ENCODE peak calls at places on chromosome 11, in nine cellular contexts. One of them, this sample, is unnamed.

GRCh38 chr11:99513368-99513767 is 492.6 kb downstream of the CNTN5 start:
- DNase-seq in effector memory CD4-positive, alpha-beta T cell: no peak
- DNase-seq in left kidney: no peak
- DNase-seq in fibroblast of lung: no peak
- DNase-seq in KBM-7: no peak
- DNase-seq in effector CD4-positive, alpha-beta T cell: no peak
- DNase-seq in GM13976: no peak
- DNase-seq in EH: no peak
- DNase-seq in NCI-H2107: no peak
- DNase-seq in this sample: no peak

GRCh38 chr11:6251990-6252473 is 7.6 kb upstream of the CCKBR start:
- DNase-seq in fibroblast of lung: peak; percentile 61
- DNase-seq in left kidney: peak; percentile 27
- DNase-seq in effector memory CD4-positive, alpha-beta T cell: no peak
- DNase-seq in effector CD4-positive, alpha-beta T cell: no peak
- DNase-seq in NCI-H2107: no peak
- DNase-seq in KBM-7: no peak
- DNase-seq in GM13976: no peak
- DNase-seq in EH: no peak
- DNase-seq in this sample: no peak

GRCh38 chr11:789951-790350 is at the start of gene CEND1:
- DNase-seq in GM13976: peak; percentile 83
- DNase-seq in effector memory CD4-positive, alpha-beta T cell: no peak
- DNase-seq in EH: peak; percentile 65
- DNase-seq in KBM-7: no peak
- DNase-seq in fibroblast of lung: peak; percentile 56
- DNase-seq in NCI-H2107: no peak
- DNase-seq in left kidney: peak; percentile 68
- DNase-seq in effector CD4-positive, alpha-beta T cell: no peak
- DNase-seq in this sample: no peak

GRCh38 chr11:134040386-134041297 is 28.2 kb upstream of the JAM3 start:
- DNase-seq in fibroblast of lung: peak; percentile 56
- DNase-seq in NCI-H2107: no peak
- DNase-seq in effector CD4-positive, alpha-beta T cell: no peak
- DNase-seq in GM13976: no peak
- DNase-seq in left kidney: peak; percentile 83
- DNase-seq in EH: peak; percentile 77
- DNase-seq in effector memory CD4-positive, alpha-beta T cell: no peak
- DNase-seq in KBM-7: no peak
- DNase-seq in this sample: no peak

GRCh38 chr11:46176421-46176820 is 55.2 kb upstream of the PHF21A start:
- DNase-seq in NCI-H2107: no peak
- DNase-seq in left kidney: no peak
- DNase-seq in KBM-7: no peak
- DNase-seq in GM13976: no peak
- DNase-seq in fibroblast of lung: no peak
- DNase-seq in effector CD4-positive, alpha-beta T cell: no peak
- DNase-seq in effector memory CD4-positive, alpha-beta T cell: no peak
- DNase-seq in EH: no peak
- DNase-seq in this sample: no peak

GRCh38 chr11:3165916-3166267 is 782 bp upstream of the OSBPL5 start:
- DNase-seq in effector memory CD4-positive, alpha-beta T cell: no peak
- DNase-seq in GM13976: no peak
- DNase-seq in EH: no peak
- DNase-seq in KBM-7: no peak
- DNase-seq in left kidney: no peak
- DNase-seq in NCI-H2107: no peak
- DNase-seq in effector CD4-positive, alpha-beta T cell: no peak
- DNase-seq in fibroblast of lung: no peak
- DNase-seq in this sample: no peak

GRCh38 chr11:62401356-62401755 is 17.5 kb upstream of the SCGB1A1 start:
- DNase-seq in KBM-7: no peak
- DNase-seq in NCI-H2107: no peak
- DNase-seq in GM13976: no peak
- DNase-seq in fibroblast of lung: no peak
- DNase-seq in left kidney: no peak
- DNase-seq in effector memory CD4-positive, alpha-beta T cell: no peak
- DNase-seq in EH: no peak
- DNase-seq in effector CD4-positive, alpha-beta T cell: no peak
- DNase-seq in this sample: no peak

GRCh38 chr11:96456111-96456510 is 66.3 kb downstream of the JRKL start:
- DNase-seq in KBM-7: no peak
- DNase-seq in NCI-H2107: no peak
- DNase-seq in EH: no peak
- DNase-seq in effector CD4-positive, alpha-beta T cell: no peak
- DNase-seq in fibroblast of lung: no peak
- DNase-seq in GM13976: no peak
- DNase-seq in left kidney: no peak
- DNase-seq in effector memory CD4-positive, alpha-beta T cell: no peak
- DNase-seq in this sample: no peak

GRCh38 chr11:104219081-104219480 is 55.1 kb upstream of the PDGFD start:
- DNase-seq in KBM-7: no peak
- DNase-seq in fibroblast of lung: peak; percentile 5
- DNase-seq in effector memory CD4-positive, alpha-beta T cell: no peak
- DNase-seq in left kidney: no peak
- DNase-seq in GM13976: no peak
- DNase-seq in EH: no peak
- DNase-seq in effector CD4-positive, alpha-beta T cell: no peak
- DNase-seq in NCI-H2107: no peak
- DNase-seq in this sample: no peak

GRCh38 chr11:534592-535518 is 521 bp downstream of the HRAS start:
- DNase-seq in GM13976: no peak
- DNase-seq in KBM-7: peak; percentile 40
- DNase-seq in effector memory CD4-positive, alpha-beta T cell: no peak
- DNase-seq in left kidney: no peak
- DNase-seq in effector CD4-positive, alpha-beta T cell: no peak
- DNase-seq in EH: peak; percentile 23
- DNase-seq in NCI-H2107: no peak
- DNase-seq in fibroblast of lung: peak; percentile 9
- DNase-seq in this sample: peak; percentile 41

GRCh38 chr11:67409261-67409666 is 5.4 kb downstream of the TBC1D10C start:
- DNase-seq in EH: no peak
- DNase-seq in GM13976: peak; percentile 83
- DNase-seq in NCI-H2107: no peak
- DNase-seq in KBM-7: peak; percentile 60
- DNase-seq in effector memory CD4-positive, alpha-beta T cell: peak; percentile 56
- DNase-seq in effector CD4-positive, alpha-beta T cell: peak; percentile 63
- DNase-seq in fibroblast of lung: no peak
- DNase-seq in left kidney: no peak
- DNase-seq in this sample: no peak

GRCh38 chr11:35564246-35564595 is 38.8 kb upstream of the PAMR1 start:
- DNase-seq in fibroblast of lung: no peak
- DNase-seq in EH: no peak
- DNase-seq in NCI-H2107: no peak
- DNase-seq in KBM-7: no peak
- DNase-seq in effector memory CD4-positive, alpha-beta T cell: no peak
- DNase-seq in left kidney: no peak
- DNase-seq in effector CD4-positive, alpha-beta T cell: no peak
- DNase-seq in GM13976: no peak
- DNase-seq in this sample: no peak

GRCh38 chr11:61118004-61118403 is 15.7 kb downstream of the CD5 start:
- DNase-seq in effector CD4-positive, alpha-beta T cell: no peak
- DNase-seq in GM13976: no peak
- DNase-seq in KBM-7: no peak
- DNase-seq in NCI-H2107: no peak
- DNase-seq in left kidney: no peak
- DNase-seq in effector memory CD4-positive, alpha-beta T cell: no peak
- DNase-seq in fibroblast of lung: no peak
- DNase-seq in EH: no peak
- DNase-seq in this sample: no peak

GRCh38 chr11:132032555-132032954 is 662.1 kb downstream of the NTM start:
- DNase-seq in effector CD4-positive, alpha-beta T cell: no peak
- DNase-seq in effector memory CD4-positive, alpha-beta T cell: no peak
- DNase-seq in EH: peak; percentile 87
- DNase-seq in left kidney: no peak
- DNase-seq in KBM-7: no peak
- DNase-seq in GM13976: no peak
- DNase-seq in fibroblast of lung: peak; percentile 50
- DNase-seq in NCI-H2107: no peak
- DNase-seq in this sample: no peak

GRCh38 chr11:128476729-128477128 is 110.6 kb downstream of the ETS1 start:
- DNase-seq in fibroblast of lung: no peak
- DNase-seq in KBM-7: no peak
- DNase-seq in NCI-H2107: no peak
- DNase-seq in GM13976: no peak
- DNase-seq in effector memory CD4-positive, alpha-beta T cell: peak; percentile 74
- DNase-seq in left kidney: peak; percentile 49
- DNase-seq in effector CD4-positive, alpha-beta T cell: peak; percentile 79
- DNase-seq in EH: no peak
- DNase-seq in this sample: peak; percentile 88

GRCh38 chr11:63613517-63614135 is 607 bp downstream of the PLAAT3 start:
- DNase-seq in GM13976: peak; percentile 66
- DNase-seq in EH: peak; percentile 32
- DNase-seq in left kidney: peak; percentile 76
- DNase-seq in effector memory CD4-positive, alpha-beta T cell: peak; percentile 5
- DNase-seq in NCI-H2107: no peak
- DNase-seq in KBM-7: no peak
- DNase-seq in fibroblast of lung: no peak
- DNase-seq in effector CD4-positive, alpha-beta T cell: peak; percentile 29
- DNase-seq in this sample: peak; percentile 74

GRCh38 chr11:85947431-85948272 is 92.5 kb downstream of the CCDC83 start:
- DNase-seq in EH: peak; percentile 93
- DNase-seq in NCI-H2107: no peak
- DNase-seq in GM13976: peak; percentile 27
- DNase-seq in effector CD4-positive, alpha-beta T cell: no peak
- DNase-seq in KBM-7: no peak
- DNase-seq in fibroblast of lung: peak; percentile 97
- DNase-seq in effector memory CD4-positive, alpha-beta T cell: no peak
- DNase-seq in left kidney: peak; percentile 36
- DNase-seq in this sample: no peak

GRCh38 chr11:115760921-115761320 is 256.7 kb upstream of the CADM1 start:
- DNase-seq in EH: no peak
- DNase-seq in KBM-7: no peak
- DNase-seq in GM13976: no peak
- DNase-seq in left kidney: peak; percentile 71
- DNase-seq in NCI-H2107: no peak
- DNase-seq in fibroblast of lung: no peak
- DNase-seq in effector CD4-positive, alpha-beta T cell: no peak
- DNase-seq in effector memory CD4-positive, alpha-beta T cell: no peak
- DNase-seq in this sample: no peak

GRCh38 chr11:103920449-103920848 is 116.0 kb upstream of the DDI1 start:
- DNase-seq in fibroblast of lung: peak; percentile 10
- DNase-seq in KBM-7: no peak
- DNase-seq in GM13976: no peak
- DNase-seq in NCI-H2107: no peak
- DNase-seq in effector CD4-positive, alpha-beta T cell: no peak
- DNase-seq in EH: peak; percentile 23
- DNase-seq in left kidney: no peak
- DNase-seq in effector memory CD4-positive, alpha-beta T cell: no peak
- DNase-seq in this sample: no peak

GRCh38 chr11:19493446-19493845 is 219.2 kb upstream of the NAV2 start:
- DNase-seq in left kidney: no peak
- DNase-seq in KBM-7: no peak
- DNase-seq in effector memory CD4-positive, alpha-beta T cell: no peak
- DNase-seq in NCI-H2107: peak; percentile 25
- DNase-seq in effector CD4-positive, alpha-beta T cell: no peak
- DNase-seq in fibroblast of lung: no peak
- DNase-seq in GM13976: no peak
- DNase-seq in EH: no peak
- DNase-seq in this sample: peak; percentile 13

GRCh38 chr11:124315052-124315451 is 1.3 kb upstream of the OR8D1 start:
- DNase-seq in EH: peak; percentile 1
- DNase-seq in effector memory CD4-positive, alpha-beta T cell: no peak
- DNase-seq in fibroblast of lung: peak; percentile 53
- DNase-seq in NCI-H2107: no peak
- DNase-seq in KBM-7: no peak
- DNase-seq in left kidney: no peak
- DNase-seq in GM13976: no peak
- DNase-seq in effector CD4-positive, alpha-beta T cell: no peak
- DNase-seq in this sample: no peak

GRCh38 chr11:26780686-26781085 is 58.8 kb upstream of the SLC5A12 start:
- DNase-seq in KBM-7: no peak
- DNase-seq in NCI-H2107: no peak
- DNase-seq in fibroblast of lung: no peak
- DNase-seq in effector CD4-positive, alpha-beta T cell: no peak
- DNase-seq in effector memory CD4-positive, alpha-beta T cell: no peak
- DNase-seq in EH: peak; percentile 65
- DNase-seq in left kidney: no peak
- DNase-seq in GM13976: no peak
- DNase-seq in this sample: no peak

GRCh38 chr11:79253280-79253679 is 187.6 kb downstream of the TENM4 start:
- DNase-seq in fibroblast of lung: no peak
- DNase-seq in KBM-7: no peak
- DNase-seq in left kidney: no peak
- DNase-seq in effector memory CD4-positive, alpha-beta T cell: no peak
- DNase-seq in NCI-H2107: no peak
- DNase-seq in effector CD4-positive, alpha-beta T cell: no peak
- DNase-seq in EH: no peak
- DNase-seq in GM13976: no peak
- DNase-seq in this sample: no peak

GRCh38 chr11:76231339-76231738 is 25.0 kb upstream of the WNT11 start:
- DNase-seq in EH: no peak
- DNase-seq in fibroblast of lung: no peak
- DNase-seq in effector CD4-positive, alpha-beta T cell: no peak
- DNase-seq in GM13976: no peak
- DNase-seq in effector memory CD4-positive, alpha-beta T cell: no peak
- DNase-seq in left kidney: no peak
- DNase-seq in KBM-7: no peak
- DNase-seq in NCI-H2107: no peak
- DNase-seq in this sample: no peak

GRCh38 chr11:3920148-3920852 is 64.8 kb downstream of the STIM1 start:
- DNase-seq in effector memory CD4-positive, alpha-beta T cell: peak; percentile 35
- DNase-seq in fibroblast of lung: peak; percentile 91
- DNase-seq in KBM-7: peak; percentile 17
- DNase-seq in effector CD4-positive, alpha-beta T cell: peak; percentile 39
- DNase-seq in NCI-H2107: no peak
- DNase-seq in left kidney: no peak
- DNase-seq in EH: peak; percentile 84
- DNase-seq in GM13976: peak; percentile 43
- DNase-seq in this sample: no peak

GRCh38 chr11:65130631-65131416 is 3.5 kb downstream of the SYVN1 start:
- DNase-seq in fibroblast of lung: no peak
- DNase-seq in EH: no peak
- DNase-seq in effector memory CD4-positive, alpha-beta T cell: no peak
- DNase-seq in effector CD4-positive, alpha-beta T cell: no peak
- DNase-seq in GM13976: no peak
- DNase-seq in KBM-7: no peak
- DNase-seq in left kidney: no peak
- DNase-seq in NCI-H2107: no peak
- DNase-seq in this sample: no peak

GRCh38 chr11:23540101-23540561 is 679.9 kb upstream of the CCDC179 start:
- DNase-seq in KBM-7: peak; percentile 57
- DNase-seq in effector CD4-positive, alpha-beta T cell: no peak
- DNase-seq in effector memory CD4-positive, alpha-beta T cell: no peak
- DNase-seq in fibroblast of lung: peak; percentile 53
- DNase-seq in NCI-H2107: peak; percentile 1
- DNase-seq in GM13976: peak; percentile 49
- DNase-seq in left kidney: peak; percentile 72
- DNase-seq in EH: peak; percentile 61
- DNase-seq in this sample: peak; percentile 96

GRCh38 chr11:117634756-117635593 is 162.0 kb downstream of the DSCAML1 start:
- DNase-seq in KBM-7: no peak
- DNase-seq in GM13976: no peak
- DNase-seq in left kidney: peak; percentile 77
- DNase-seq in effector memory CD4-positive, alpha-beta T cell: no peak
- DNase-seq in NCI-H2107: no peak
- DNase-seq in fibroblast of lung: no peak
- DNase-seq in effector CD4-positive, alpha-beta T cell: no peak
- DNase-seq in EH: peak; percentile 15
- DNase-seq in this sample: no peak

GRCh38 chr11:70698871-70699270 is 300.5 kb downstream of the CTTN start:
- DNase-seq in fibroblast of lung: no peak
- DNase-seq in effector memory CD4-positive, alpha-beta T cell: no peak
- DNase-seq in left kidney: no peak
- DNase-seq in GM13976: no peak
- DNase-seq in effector CD4-positive, alpha-beta T cell: no peak
- DNase-seq in NCI-H2107: no peak
- DNase-seq in EH: no peak
- DNase-seq in KBM-7: no peak
- DNase-seq in this sample: no peak

GRCh38 chr11:116606060-116606459 is 166.7 kb downstream of the BUD13 start:
- DNase-seq in effector memory CD4-positive, alpha-beta T cell: no peak
- DNase-seq in EH: no peak
- DNase-seq in GM13976: no peak
- DNase-seq in effector CD4-positive, alpha-beta T cell: no peak
- DNase-seq in KBM-7: no peak
- DNase-seq in fibroblast of lung: no peak
- DNase-seq in NCI-H2107: no peak
- DNase-seq in left kidney: no peak
- DNase-seq in this sample: no peak

GRCh38 chr11:2380807-2381350 is 3.8 kb downstream of the CD81 start:
- DNase-seq in EH: no peak
- DNase-seq in KBM-7: no peak
- DNase-seq in NCI-H2107: no peak
- DNase-seq in effector memory CD4-positive, alpha-beta T cell: no peak
- DNase-seq in left kidney: peak; percentile 27
- DNase-seq in effector CD4-positive, alpha-beta T cell: no peak
- DNase-seq in fibroblast of lung: peak; percentile 48
- DNase-seq in GM13976: peak; percentile 61
- DNase-seq in this sample: no peak

This sample was measured in mesendoderm.